ENCODE peak calls at places on chromosomes 2 and 18, in six cellular contexts. E, M, T, X, C and O are unnamed samples.

GRCh38 chr18:3340015-3340681 is 78.2 kb downstream of the MYL12B start:
- DNase-seq in X (peak), M (no peak), T (no peak), C (peak), E (no peak), O (no peak)

GRCh38 chr18:50009772-50010171 is 185.2 kb downstream of the MYO5B start:
- DNase-seq in C (peak), X (peak), T (peak), E (peak), M (peak), O (peak)

GRCh38 chr2:108594132-108594981 is 60.1 kb downstream of the LIMS1 start:
- DNase-seq in X (peak), C (peak), M (no peak), E (peak), T (no peak), O (no peak)

GRCh38 chr2:230443540-230443939 is 27.5 kb downstream of the SP100 start:
- DNase-seq in C (no peak), E (peak), X (peak), M (no peak), T (no peak), O (no peak)

GRCh38 chr2:216405588-216405987 is 6.7 kb upstream of the SMARCAL1 start:
- DNase-seq in X (no peak), T (no peak), M (no peak), E (no peak), C (no peak), O (no peak)

GRCh38 chr2:15591692-15592463 is at the start of gene DDX1:
- DNase-seq in X (peak), T (peak), C (peak), E (peak), M (peak), O (peak)

GRCh38 chr2:163681765-163682164 is 54.0 kb downstream of the FIGN start:
- DNase-seq in E (peak), C (no peak), M (no peak), X (no peak), T (no peak), O (no peak)

GRCh38 chr2:24164416-24164973 is 10.4 kb upstream of the FAM228A start:
- DNase-seq in E (no peak), T (no peak), X (peak), C (peak), M (peak), O (no peak)

GRCh38 chr18:7084766-7085080 is 32.9 kb downstream of the LAMA1 start:
- DNase-seq in T (no peak), C (no peak), E (peak), M (no peak), X (peak), O (no peak)

GRCh38 chr18:79717555-79718074 is 38.0 kb downstream of the CTDP1 start:
- DNase-seq in X (no peak), E (no peak), C (no peak), M (no peak), T (no peak), O (no peak)

GRCh38 chr2:177149155-177149503 is 63.5 kb upstream of the HNRNPA3 start:
- DNase-seq in T (no peak), E (no peak), M (no peak), C (no peak), X (no peak), O (no peak)

GRCh38 chr18:79680100-79680879 is 687 bp downstream of the CTDP1 start:
- DNase-seq in E (peak), T (peak), C (peak), M (no peak), X (peak), O (peak)

GRCh38 chr2:205060269-205060668 is 515.0 kb downstream of the PARD3B start:
- DNase-seq in C (no peak), E (no peak), T (no peak), M (no peak), X (peak), O (no peak)

GRCh38 chr2:223037433-223037800 is 14.6 kb upstream of the KCNE4 start:
- DNase-seq in T (no peak), C (no peak), X (no peak), E (no peak), M (no peak), O (no peak)

GRCh38 chr2:85656468-85656867 is 11.5 kb downstream of the SFTPB start:
- DNase-seq in X (peak), E (no peak), C (no peak), T (no peak), M (no peak), O (no peak)

GRCh38 chr2:28356095-28356911 is 36.4 kb upstream of the FOSL2 start:
- DNase-seq in C (no peak), E (peak), T (peak), M (no peak), X (peak), O (no peak)

GRCh38 chr2:19676770-19677169 is 225.0 kb downstream of the TTC32 start:
- DNase-seq in C (no peak), M (no peak), X (no peak), E (no peak), T (peak), O (no peak)

GRCh38 chr2:191552036-191552435 is 125.9 kb upstream of the NABP1 start:
- DNase-seq in X (peak), M (no peak), C (no peak), T (peak), E (peak), O (no peak)

GRCh38 chr2:110994250-110994961 is 126.3 kb upstream of the BCL2L11 start:
- DNase-seq in T (no peak), E (peak), M (no peak), C (no peak), X (no peak), O (no peak)

GRCh38 chr2:1656961-1657841 is 87.1 kb downstream of the PXDN start:
- DNase-seq in M (no peak), X (no peak), C (no peak), E (no peak), T (no peak), O (no peak)

GRCh38 chr2:74391209-74391579 is 11.1 kb upstream of the DCTN1 start:
- DNase-seq in M (no peak), C (no peak), T (peak), E (no peak), X (peak), O (no peak)

GRCh38 chr18:46755315-46756171 is 1.3 kb downstream of the ST8SIA5 start:
- DNase-seq in E (no peak), M (no peak), C (no peak), X (no peak), T (peak), O (peak)

GRCh38 chr2:56313541-56313940 is 129.8 kb downstream of the CCDC85A start:
- DNase-seq in T (peak), M (no peak), C (no peak), X (no peak), E (no peak), O (no peak)

GRCh38 chr2:85112906-85113625 is 20.1 kb upstream of the TCF7L1 start:
- DNase-seq in X (peak), M (no peak), E (no peak), C (no peak), T (no peak), O (no peak)

GRCh38 chr2:189393440-189394111 is 47.7 kb upstream of the WDR75 start:
- DNase-seq in C (no peak), M (no peak), X (peak), E (peak), T (no peak), O (no peak)

GRCh38 chr2:47250576-47251403 is 95.7 kb upstream of the STPG4 start:
- DNase-seq in T (peak), X (peak), E (no peak), M (no peak), C (no peak), O (no peak)

GRCh38 chr18:70195852-70196434 is 9.5 kb downstream of the RTTN start:
- DNase-seq in C (peak), M (no peak), E (peak), X (peak), T (peak), O (no peak)

GRCh38 chr2:16025211-16025875 is 85.0 kb downstream of the MYCN start:
- DNase-seq in T (no peak), E (no peak), C (no peak), M (no peak), X (no peak), O (no peak)

GRCh38 chr2:150476213-150476740 is 11.2 kb downstream of the RND3 start:
- DNase-seq in M (no peak), E (no peak), T (no peak), C (no peak), X (no peak), O (no peak)